ENCODE peak calls at places on chromosome 12, in four cellular contexts. Q is C1 segment of cervical spinal cord, W is nucleus accumbens, H is cardiac fibroblast. R is an unnamed sample.

GRCh38 chr12:53925006-53925405 is 13.6 kb upstream of the HOXC13 start:
- DNase-seq in W (no peak), H (no peak), Q (no peak), R (no peak)

GRCh38 chr12:116414891-116415290 is 137.4 kb upstream of the MED13L start:
- DNase-seq in Q (no peak), W (no peak), H (no peak), R (no peak)

GRCh38 chr12:52074006-52074405 is 4.2 kb downstream of the ATG101 start:
- DNase-seq in W (no peak), H (peak; percentile 73), Q (no peak), R (peak; percentile 74)

GRCh38 chr12:92496790-92497189 is 206.0 kb upstream of the PLEKHG7 start:
- DNase-seq in H (no peak), Q (no peak), W (no peak), R (no peak)

GRCh38 chr12:57033428-57033827 is 16.5 kb downstream of the MYO1A start:
- DNase-seq in Q (no peak), H (no peak), W (no peak), R (no peak)

GRCh38 chr12:52390739-52391617 is 5.5 kb upstream of the KRT84 start:
- DNase-seq in Q (peak; percentile 21), W (no peak), H (peak; percentile 36), R (peak; percentile 47)

GRCh38 chr12:5907812-5908211 is 37.2 kb downstream of the ANO2 start:
- DNase-seq in H (no peak), W (no peak), Q (no peak), R (no peak)

GRCh38 chr12:26744697-26745440 is 88.1 kb downstream of the ITPR2 start:
- DNase-seq in W (no peak), Q (no peak), H (peak; percentile 16), R (no peak)

GRCh38 chr12:49537709-49538601 is 875 bp upstream of the KCNH3 start:
- DNase-seq in H (no peak), W (no peak), Q (no peak), R (no peak)

GRCh38 chr12:91884216-91884615 is 261.4 kb downstream of the BTG1 start:
- DNase-seq in H (no peak), Q (no peak), W (no peak), R (no peak)

R was measured in hepatic stellate cell.